ENCODE peak calls at places on chromosome 11, in six cellular contexts. One of them, this sample, is unnamed.

GRCh38 chr11:40513281-40513680 is 946.2 kb downstream of the LRRC4C start:
- DNase-seq in caudate nucleus: no peak
- DNase-seq in activated CD4-positive, alpha-beta T cell treated with anti-CD3 and anti-CD28 coated beads, Interleukin-2, amount 50 U/mL, for 24 hours: no peak
- DNase-seq in A549: no peak
- DNase-seq in WTC11: no peak
- DNase-seq in MM.1S: no peak
- DNase-seq in this sample: no peak

GRCh38 chr11:36432093-36432469 is 78.0 kb downstream of the TRAF6 start:
- DNase-seq in caudate nucleus: no peak
- DNase-seq in activated CD4-positive, alpha-beta T cell treated with anti-CD3 and anti-CD28 coated beads, Interleukin-2, amount 50 U/mL, for 24 hours: no peak
- DNase-seq in A549: no peak
- DNase-seq in WTC11: no peak
- DNase-seq in MM.1S: no peak
- DNase-seq in this sample: no peak

GRCh38 chr11:16179668-16180067 is 176.7 kb downstream of the SOX6 start:
- DNase-seq in caudate nucleus: no peak
- DNase-seq in activated CD4-positive, alpha-beta T cell treated with anti-CD3 and anti-CD28 coated beads, Interleukin-2, amount 50 U/mL, for 24 hours: no peak
- DNase-seq in A549: no peak
- DNase-seq in WTC11: no peak
- DNase-seq in MM.1S: no peak
- DNase-seq in this sample: no peak

GRCh38 chr11:19474954-19475811 is 234.4 kb upstream of the E2F8 start:
- DNase-seq in caudate nucleus: peak
- DNase-seq in activated CD4-positive, alpha-beta T cell treated with anti-CD3 and anti-CD28 coated beads, Interleukin-2, amount 50 U/mL, for 24 hours: no peak
- DNase-seq in A549: no peak
- DNase-seq in WTC11: no peak
- DNase-seq in MM.1S: no peak
- DNase-seq in this sample: peak

GRCh38 chr11:113468666-113469345 is 6.4 kb downstream of the DRD2 start:
- DNase-seq in caudate nucleus: no peak
- DNase-seq in activated CD4-positive, alpha-beta T cell treated with anti-CD3 and anti-CD28 coated beads, Interleukin-2, amount 50 U/mL, for 24 hours: no peak
- DNase-seq in A549: no peak
- DNase-seq in WTC11: no peak
- DNase-seq in MM.1S: no peak
- DNase-seq in this sample: no peak

GRCh38 chr11:17985517-17985916 is 27.3 kb downstream of the SERGEF start:
- DNase-seq in caudate nucleus: no peak
- DNase-seq in activated CD4-positive, alpha-beta T cell treated with anti-CD3 and anti-CD28 coated beads, Interleukin-2, amount 50 U/mL, for 24 hours: no peak
- DNase-seq in A549: no peak
- DNase-seq in WTC11: no peak
- DNase-seq in MM.1S: no peak
- DNase-seq in this sample: no peak

GRCh38 chr11:64870893-64871849 is 7.2 kb downstream of the EHD1 start:
- DNase-seq in caudate nucleus: no peak
- DNase-seq in activated CD4-positive, alpha-beta T cell treated with anti-CD3 and anti-CD28 coated beads, Interleukin-2, amount 50 U/mL, for 24 hours: no peak
- DNase-seq in A549: no peak
- DNase-seq in WTC11: no peak
- DNase-seq in MM.1S: no peak
- DNase-seq in this sample: no peak

GRCh38 chr11:117584056-117584830 is 212.8 kb downstream of the DSCAML1 start:
- DNase-seq in caudate nucleus: no peak
- DNase-seq in activated CD4-positive, alpha-beta T cell treated with anti-CD3 and anti-CD28 coated beads, Interleukin-2, amount 50 U/mL, for 24 hours: no peak
- DNase-seq in A549: no peak
- DNase-seq in WTC11: no peak
- DNase-seq in MM.1S: no peak
- DNase-seq in this sample: no peak

GRCh38 chr11:122817121-122817520 is 21.2 kb upstream of the CRTAM start:
- DNase-seq in caudate nucleus: no peak
- DNase-seq in activated CD4-positive, alpha-beta T cell treated with anti-CD3 and anti-CD28 coated beads, Interleukin-2, amount 50 U/mL, for 24 hours: no peak
- DNase-seq in A549: no peak
- DNase-seq in WTC11: no peak
- DNase-seq in MM.1S: no peak
- DNase-seq in this sample: no peak

GRCh38 chr11:88569342-88569741 is 231.8 kb upstream of the CTSC start:
- DNase-seq in caudate nucleus: no peak
- DNase-seq in activated CD4-positive, alpha-beta T cell treated with anti-CD3 and anti-CD28 coated beads, Interleukin-2, amount 50 U/mL, for 24 hours: no peak
- DNase-seq in A549: no peak
- DNase-seq in WTC11: no peak
- DNase-seq in MM.1S: no peak
- DNase-seq in this sample: no peak

GRCh38 chr11:36724742-36725387 is 126.8 kb upstream of the RAG2 start:
- DNase-seq in caudate nucleus: no peak
- DNase-seq in activated CD4-positive, alpha-beta T cell treated with anti-CD3 and anti-CD28 coated beads, Interleukin-2, amount 50 U/mL, for 24 hours: no peak
- DNase-seq in A549: no peak
- DNase-seq in WTC11: no peak
- DNase-seq in MM.1S: no peak
- DNase-seq in this sample: no peak

GRCh38 chr11:122344281-122344680 is 228.3 kb upstream of the BLID start:
- DNase-seq in caudate nucleus: no peak
- DNase-seq in activated CD4-positive, alpha-beta T cell treated with anti-CD3 and anti-CD28 coated beads, Interleukin-2, amount 50 U/mL, for 24 hours: no peak
- DNase-seq in A549: no peak
- DNase-seq in WTC11: no peak
- DNase-seq in MM.1S: no peak
- DNase-seq in this sample: no peak

GRCh38 chr11:101030692-101031091 is 98.9 kb downstream of the PGR start:
- DNase-seq in caudate nucleus: no peak
- DNase-seq in activated CD4-positive, alpha-beta T cell treated with anti-CD3 and anti-CD28 coated beads, Interleukin-2, amount 50 U/mL, for 24 hours: no peak
- DNase-seq in A549: no peak
- DNase-seq in WTC11: no peak
- DNase-seq in MM.1S: no peak
- DNase-seq in this sample: no peak

GRCh38 chr11:117866526-117866925 is 9.9 kb downstream of the FXYD6 start:
- DNase-seq in caudate nucleus: peak
- DNase-seq in activated CD4-positive, alpha-beta T cell treated with anti-CD3 and anti-CD28 coated beads, Interleukin-2, amount 50 U/mL, for 24 hours: no peak
- DNase-seq in A549: no peak
- DNase-seq in WTC11: no peak
- DNase-seq in MM.1S: no peak
- DNase-seq in this sample: no peak

GRCh38 chr11:17256512-17256911 is 20.0 kb upstream of the NUCB2 start:
- DNase-seq in caudate nucleus: no peak
- DNase-seq in activated CD4-positive, alpha-beta T cell treated with anti-CD3 and anti-CD28 coated beads, Interleukin-2, amount 50 U/mL, for 24 hours: no peak
- DNase-seq in A549: peak
- DNase-seq in WTC11: no peak
- DNase-seq in MM.1S: no peak
- DNase-seq in this sample: no peak

GRCh38 chr11:10375280-10376048 is 70.6 kb downstream of the ADM start:
- DNase-seq in caudate nucleus: no peak
- DNase-seq in activated CD4-positive, alpha-beta T cell treated with anti-CD3 and anti-CD28 coated beads, Interleukin-2, amount 50 U/mL, for 24 hours: no peak
- DNase-seq in A549: no peak
- DNase-seq in WTC11: no peak
- DNase-seq in MM.1S: no peak
- DNase-seq in this sample: no peak

GRCh38 chr11:34173050-34173449 is 67.6 kb downstream of the NAT10 start:
- DNase-seq in caudate nucleus: no peak
- DNase-seq in activated CD4-positive, alpha-beta T cell treated with anti-CD3 and anti-CD28 coated beads, Interleukin-2, amount 50 U/mL, for 24 hours: no peak
- DNase-seq in A549: no peak
- DNase-seq in WTC11: no peak
- DNase-seq in MM.1S: no peak
- DNase-seq in this sample: no peak

GRCh38 chr11:3160252-3161031 is 4.7 kb downstream of the OSBPL5 start:
- DNase-seq in caudate nucleus: peak
- DNase-seq in activated CD4-positive, alpha-beta T cell treated with anti-CD3 and anti-CD28 coated beads, Interleukin-2, amount 50 U/mL, for 24 hours: no peak
- DNase-seq in A549: no peak
- DNase-seq in WTC11: peak
- DNase-seq in MM.1S: no peak
- DNase-seq in this sample: peak

GRCh38 chr11:117950320-117950719 is 21.1 kb upstream of the TMPRSS13 start:
- DNase-seq in caudate nucleus: no peak
- DNase-seq in activated CD4-positive, alpha-beta T cell treated with anti-CD3 and anti-CD28 coated beads, Interleukin-2, amount 50 U/mL, for 24 hours: peak
- DNase-seq in A549: no peak
- DNase-seq in WTC11: no peak
- DNase-seq in MM.1S: peak
- DNase-seq in this sample: no peak

GRCh38 chr11:75625970-75626691 is 42.7 kb downstream of the MAP6 start:
- DNase-seq in caudate nucleus: no peak
- DNase-seq in activated CD4-positive, alpha-beta T cell treated with anti-CD3 and anti-CD28 coated beads, Interleukin-2, amount 50 U/mL, for 24 hours: no peak
- DNase-seq in A549: peak
- DNase-seq in WTC11: no peak
- DNase-seq in MM.1S: no peak
- DNase-seq in this sample: no peak

GRCh38 chr11:111631666-111632039 is 29.4 kb downstream of the SIK2 start:
- DNase-seq in caudate nucleus: no peak
- DNase-seq in activated CD4-positive, alpha-beta T cell treated with anti-CD3 and anti-CD28 coated beads, Interleukin-2, amount 50 U/mL, for 24 hours: no peak
- DNase-seq in A549: no peak
- DNase-seq in WTC11: no peak
- DNase-seq in MM.1S: peak
- DNase-seq in this sample: no peak

GRCh38 chr11:108958446-108959123 is 293.7 kb downstream of the DDX10 start:
- DNase-seq in caudate nucleus: no peak
- DNase-seq in activated CD4-positive, alpha-beta T cell treated with anti-CD3 and anti-CD28 coated beads, Interleukin-2, amount 50 U/mL, for 24 hours: no peak
- DNase-seq in A549: peak
- DNase-seq in WTC11: no peak
- DNase-seq in MM.1S: peak
- DNase-seq in this sample: no peak

GRCh38 chr11:109704432-109704831 is 282.4 kb downstream of the C11orf87 start:
- DNase-seq in caudate nucleus: no peak
- DNase-seq in activated CD4-positive, alpha-beta T cell treated with anti-CD3 and anti-CD28 coated beads, Interleukin-2, amount 50 U/mL, for 24 hours: no peak
- DNase-seq in A549: no peak
- DNase-seq in WTC11: no peak
- DNase-seq in MM.1S: no peak
- DNase-seq in this sample: no peak

This sample was measured in frontal cortex.